ENCODE peak calls at places on chromosomes 11 and 22, in four cellular contexts. One of them, this sample, is unnamed.
A peak's percentile ranks its signal among the peaks of the same experiment; 100 is the strongest.

GRCh38 chr22:25483931-25484330 is 80.5 kb upstream of the GRK3 start:
- DNase-seq in SK-N-SH: no peak
- DNase-seq in H1: no peak
- DNase-seq in GM12878: no peak
- DNase-seq in this sample: no peak

GRCh38 chr11:20589796-20590195 is 9.6 kb upstream of the SLC6A5 start:
- DNase-seq in SK-N-SH: no peak
- DNase-seq in H1: no peak
- DNase-seq in GM12878: no peak
- DNase-seq in this sample: no peak

GRCh38 chr22:45268958-45269844 is 15.5 kb upstream of the UPK3A start:
- DNase-seq in GM12878: no peak
- DNase-seq in SK-N-SH: peak; percentile 93
- DNase-seq in H1: no peak
- DNase-seq in this sample: no peak

GRCh38 chr11:97770570-97770969 is 1250.2 kb upstream of the CNTN5 start:
- DNase-seq in SK-N-SH: no peak
- DNase-seq in H1: no peak
- DNase-seq in GM12878: no peak
- DNase-seq in this sample: no peak

GRCh38 chr11:75966546-75967287 is 151.7 kb downstream of the UVRAG start:
- DNase-seq in GM12878: no peak
- DNase-seq in H1: no peak
- DNase-seq in SK-N-SH: no peak
- DNase-seq in this sample: no peak

GRCh38 chr22:40509401-40510134 is 127.0 kb downstream of the MRTFA start:
- DNase-seq in H1: no peak
- DNase-seq in GM12878: no peak
- DNase-seq in SK-N-SH: no peak
- DNase-seq in this sample: no peak

GRCh38 chr22:48702573-48703264 is 1125.0 kb downstream of the BRD1 start:
- DNase-seq in H1: no peak
- DNase-seq in GM12878: no peak
- DNase-seq in SK-N-SH: no peak
- DNase-seq in this sample: peak; percentile 98

GRCh38 chr11:117769530-117769929 is 27.5 kb downstream of the DSCAML1 start:
- DNase-seq in GM12878: no peak
- DNase-seq in SK-N-SH: no peak
- DNase-seq in H1: no peak
- DNase-seq in this sample: no peak

GRCh38 chr11:119130662-119131061 is 9.3 kb downstream of the HINFP start:
- DNase-seq in GM12878: no peak
- DNase-seq in H1: no peak
- DNase-seq in SK-N-SH: no peak
- DNase-seq in this sample: peak; percentile 56

GRCh38 chr22:48088226-48088625 is 1325.8 kb downstream of the TBC1D22A start:
- DNase-seq in H1: no peak
- DNase-seq in GM12878: no peak
- DNase-seq in SK-N-SH: no peak
- DNase-seq in this sample: no peak

GRCh38 chr22:25909988-25910387 is 168.0 kb downstream of the MYO18B start:
- DNase-seq in GM12878: no peak
- DNase-seq in H1: no peak
- DNase-seq in SK-N-SH: peak; percentile 23
- DNase-seq in this sample: no peak

GRCh38 chr22:31585161-31585859 is 76.7 kb downstream of the PISD start:
- DNase-seq in H1: no peak
- DNase-seq in SK-N-SH: no peak
- DNase-seq in GM12878: no peak
- DNase-seq in this sample: peak; percentile 61

GRCh38 chr22:49362393-49362792 is 465.3 kb downstream of the BRD1 start:
- DNase-seq in SK-N-SH: peak; percentile 4
- DNase-seq in H1: no peak
- DNase-seq in GM12878: no peak
- DNase-seq in this sample: no peak

GRCh38 chr22:31075961-31076360 is 5.2 kb upstream of the SMTN start:
- DNase-seq in GM12878: no peak
- DNase-seq in H1: no peak
- DNase-seq in SK-N-SH: no peak
- DNase-seq in this sample: no peak

GRCh38 chr11:3124821-3125220 is 40.3 kb downstream of the OSBPL5 start:
- DNase-seq in SK-N-SH: no peak
- DNase-seq in GM12878: no peak
- DNase-seq in H1: no peak
- DNase-seq in this sample: no peak

GRCh38 chr22:23784215-23784732 is 2.5 kb upstream of the SMARCB1 start:
- DNase-seq in SK-N-SH: no peak
- DNase-seq in GM12878: no peak
- DNase-seq in H1: no peak
- DNase-seq in this sample: peak; percentile 54

GRCh38 chr11:64056213-64056785 is 20.6 kb downstream of the FLRT1 start:
- DNase-seq in SK-N-SH: peak; percentile 62
- DNase-seq in H1: no peak
- DNase-seq in GM12878: no peak
- DNase-seq in this sample: no peak

GRCh38 chr11:74744277-74744676 is 4.4 kb upstream of the RNF169 start:
- DNase-seq in GM12878: no peak
- DNase-seq in H1: no peak
- DNase-seq in SK-N-SH: no peak
- DNase-seq in this sample: no peak

GRCh38 chr11:113289341-113290187 is 24.8 kb upstream of the TTC12 start:
- DNase-seq in SK-N-SH: peak; percentile 83
- DNase-seq in H1: peak; percentile 36
- DNase-seq in GM12878: peak; percentile 33
- DNase-seq in this sample: peak; percentile 21

GRCh38 chr11:83717551-83717950 is 431.4 kb upstream of the CCDC90B start:
- DNase-seq in SK-N-SH: no peak
- DNase-seq in H1: no peak
- DNase-seq in GM12878: no peak
- DNase-seq in this sample: no peak

GRCh38 chr11:91997178-91997577 is 227.4 kb upstream of the FAT3 start:
- DNase-seq in GM12878: no peak
- DNase-seq in H1: no peak
- DNase-seq in SK-N-SH: no peak
- DNase-seq in this sample: no peak

GRCh38 chr11:96228472-96228871 is 114.5 kb downstream of the MAML2 start:
- DNase-seq in GM12878: no peak
- DNase-seq in H1: no peak
- DNase-seq in SK-N-SH: no peak
- DNase-seq in this sample: peak; percentile 68

GRCh38 chr11:17791144-17791543 is 56.6 kb downstream of the KCNC1 start:
- DNase-seq in H1: no peak
- DNase-seq in SK-N-SH: no peak
- DNase-seq in GM12878: no peak
- DNase-seq in this sample: no peak

GRCh38 chr11:96098511-96099241 is 174.8 kb upstream of the MTMR2 start:
- DNase-seq in SK-N-SH: no peak
- DNase-seq in H1: no peak
- DNase-seq in GM12878: no peak
- DNase-seq in this sample: peak; percentile 95

GRCh38 chr22:38213319-38214247 is 11.8 kb downstream of the MAFF start:
- DNase-seq in SK-N-SH: no peak
- DNase-seq in H1: no peak
- DNase-seq in GM12878: peak; percentile 45
- DNase-seq in this sample: no peak

GRCh38 chr22:31350410-31350863 is 4.3 kb upstream of the PATZ1 start:
- DNase-seq in H1: no peak
- DNase-seq in GM12878: no peak
- DNase-seq in SK-N-SH: peak; percentile 89
- DNase-seq in this sample: peak; percentile 90

GRCh38 chr11:111846640-111847039 is 24.7 kb downstream of the ALG9 start:
- DNase-seq in SK-N-SH: no peak
- DNase-seq in GM12878: no peak
- DNase-seq in H1: no peak
- DNase-seq in this sample: no peak

GRCh38 chr11:45641961-45642360 is 23.5 kb downstream of the CHST1 start:
- DNase-seq in H1: no peak
- DNase-seq in SK-N-SH: no peak
- DNase-seq in GM12878: no peak
- DNase-seq in this sample: no peak

GRCh38 chr22:28146401-28147304 is 227.6 kb upstream of the PITPNB start:
- DNase-seq in GM12878: no peak
- DNase-seq in H1: no peak
- DNase-seq in SK-N-SH: no peak
- DNase-seq in this sample: no peak

GRCh38 chr22:30925667-30926066 is 42.9 kb downstream of the MORC2 start:
- DNase-seq in GM12878: no peak
- DNase-seq in H1: no peak
- DNase-seq in SK-N-SH: no peak
- DNase-seq in this sample: no peak

GRCh38 chr11:22732588-22732987 is 66.2 kb downstream of the GAS2 start:
- DNase-seq in H1: no peak
- DNase-seq in SK-N-SH: no peak
- DNase-seq in GM12878: no peak
- DNase-seq in this sample: no peak
- TF ChIP-seq TCF12 in H1: no peak
- TF ChIP-seq TCF12 in SK-N-SH: no peak
- TF ChIP-seq TCF12 in GM12878: no peak
- TF ChIP-seq TCF12 in this sample: no peak

DNA sequence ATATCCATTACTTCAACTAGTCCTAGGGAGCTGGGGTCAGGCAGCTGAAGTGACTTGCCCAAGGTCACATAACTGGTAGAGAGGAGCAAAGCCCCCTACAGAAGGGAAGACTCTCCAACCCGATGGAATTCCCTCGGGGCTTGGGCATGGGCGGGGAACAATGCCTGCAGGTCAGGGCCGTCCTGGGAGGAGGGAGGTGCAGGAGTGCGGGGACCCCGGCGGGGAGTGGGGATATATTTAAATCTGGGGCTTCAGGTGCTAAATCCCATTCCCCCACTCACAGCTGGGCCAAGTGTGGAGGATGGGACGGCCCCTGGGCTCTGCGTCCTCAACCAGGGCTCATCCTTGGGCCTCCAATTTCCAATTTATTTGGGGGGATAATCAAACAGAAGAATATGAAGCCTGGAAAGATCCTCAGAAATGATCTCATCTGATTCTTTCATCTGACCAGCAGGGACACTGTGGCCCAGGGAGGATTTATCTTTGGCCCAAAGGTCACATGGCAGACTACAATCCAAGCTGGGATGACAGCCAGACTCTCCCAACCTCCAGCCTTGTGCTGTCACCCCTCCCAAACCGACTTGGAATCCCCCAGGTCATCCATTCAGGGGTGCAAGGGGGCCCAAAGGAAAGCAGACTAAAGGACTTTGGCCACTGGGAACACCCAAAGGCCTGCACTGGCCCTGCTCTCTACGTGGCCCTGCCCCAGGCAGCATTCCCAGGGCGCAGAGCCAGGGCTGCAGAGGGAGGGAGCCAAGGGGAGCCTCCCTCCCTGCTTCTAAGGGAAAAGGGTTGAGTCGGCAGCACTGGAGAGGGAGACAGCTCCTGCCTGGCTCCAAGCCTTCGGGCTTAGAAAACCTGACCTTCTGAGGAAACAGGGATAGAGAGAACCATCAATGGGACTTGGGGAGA is 8.7 kb upstream of the C1QTNF6 start:
- DNase-seq in SK-N-SH: peak; percentile 73
- DNase-seq in GM12878: no peak
- DNase-seq in H1: no peak
- DNase-seq in this sample: peak; percentile 83
- TF ChIP-seq TCF12 in SK-N-SH: no peak
- TF ChIP-seq TCF12 in GM12878: no peak
- TF ChIP-seq TCF12 in H1: no peak
- TF ChIP-seq TCF12 in this sample: no peak

GRCh38 chr22:41531736-41532477 is 12.4 kb downstream of the POLR3H start:
- DNase-seq in GM12878: no peak
- DNase-seq in H1: no peak
- DNase-seq in SK-N-SH: no peak
- DNase-seq in this sample: no peak

GRCh38 chr22:41534219-41534618 is 10.1 kb downstream of the POLR3H start:
- DNase-seq in GM12878: no peak
- DNase-seq in H1: no peak
- DNase-seq in SK-N-SH: no peak
- DNase-seq in this sample: no peak

GRCh38 chr22:41537203-41537602 is 7.1 kb downstream of the POLR3H start:
- DNase-seq in SK-N-SH: no peak
- DNase-seq in H1: no peak
- DNase-seq in GM12878: no peak
- DNase-seq in this sample: no peak

GRCh38 chr22:41532908-41533825 is 11.1 kb downstream of the POLR3H start:
- DNase-seq in GM12878: no peak
- DNase-seq in SK-N-SH: peak; percentile 71
- DNase-seq in H1: no peak
- DNase-seq in this sample: peak; percentile 58

DNA sequence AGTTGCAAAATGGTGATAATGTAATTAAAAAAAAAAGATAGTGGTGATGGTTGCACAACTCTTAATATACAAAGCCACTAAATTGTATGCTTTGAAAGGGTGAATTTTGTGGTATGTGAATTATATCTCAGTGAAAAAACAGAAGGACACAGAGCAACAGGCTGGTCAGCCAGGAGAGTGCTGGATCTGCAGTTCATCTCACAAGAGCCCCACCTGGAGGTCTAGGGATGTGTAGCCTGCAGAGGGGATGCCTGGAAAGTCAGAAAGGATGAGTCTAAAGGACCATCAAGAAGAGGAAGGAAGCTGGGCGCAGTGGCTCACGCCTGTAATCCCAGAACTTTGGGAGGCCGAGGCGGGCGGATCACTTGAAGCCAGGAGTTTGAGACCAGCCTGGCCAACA is 9.0 kb downstream of the POLR3H start:
- DNase-seq in GM12878: no peak
- DNase-seq in H1: no peak
- DNase-seq in SK-N-SH: peak; percentile 30
- DNase-seq in this sample: peak; percentile 46
- TF ChIP-seq TCF12 in GM12878: no peak
- TF ChIP-seq TCF12 in H1: no peak
- TF ChIP-seq TCF12 in SK-N-SH: no peak
- TF ChIP-seq TCF12 in this sample: no peak

DNA sequence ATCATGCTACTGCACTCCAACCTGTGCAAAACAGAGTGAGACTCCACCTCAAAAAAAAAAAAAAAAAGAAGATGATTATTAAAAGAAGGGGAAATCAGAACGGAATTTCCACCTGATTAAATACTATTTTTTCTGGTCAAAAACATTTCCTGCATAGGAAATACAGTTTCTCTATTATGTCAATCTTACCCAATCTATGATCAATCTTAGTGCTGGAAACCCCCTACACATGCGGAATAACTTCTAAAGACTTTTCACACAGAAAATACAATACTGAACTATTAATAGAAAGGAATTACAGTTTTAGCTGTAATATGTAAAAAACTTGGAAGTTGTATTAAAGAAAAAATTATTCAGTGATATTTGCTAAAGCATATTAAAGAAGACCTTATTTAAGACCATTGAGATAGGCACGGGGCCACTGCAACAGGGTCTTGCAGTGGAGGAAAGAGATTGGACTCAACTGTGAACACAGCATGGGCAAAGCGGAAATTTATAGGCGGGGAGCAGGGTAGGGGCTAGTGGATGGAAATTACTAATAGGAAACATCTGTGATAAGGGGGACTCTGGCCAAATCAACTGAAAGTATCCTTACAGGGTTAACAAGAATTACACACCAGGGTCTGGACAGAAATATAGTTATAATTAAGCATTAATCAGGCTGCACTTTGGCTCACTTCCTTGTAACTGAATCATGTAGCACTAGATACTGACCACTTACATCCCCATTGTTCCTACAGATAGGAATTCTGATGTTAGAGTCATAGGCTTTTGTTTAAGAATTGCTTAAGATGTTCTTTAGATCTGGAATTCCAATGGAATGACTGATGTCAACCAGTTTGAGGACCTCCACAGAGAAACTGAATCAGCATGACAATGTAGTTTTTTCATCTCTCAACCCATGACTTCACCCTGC is 411.5 kb upstream of the DDI1 start:
- DNase-seq in H1: no peak
- DNase-seq in SK-N-SH: peak; percentile 22
- DNase-seq in GM12878: no peak
- DNase-seq in this sample: no peak
- TF ChIP-seq TCF12 in H1: no peak
- TF ChIP-seq TCF12 in SK-N-SH: peak; percentile 95
- TF ChIP-seq TCF12 in GM12878: no peak
- TF ChIP-seq TCF12 in this sample: no peak

This sample was measured in HepG2.